ENCODE peak calls at places on chromosomes 5 and 9, in four cellular contexts. One of them, this sample, is unnamed. For H3K4me1, the result is how much of the 10 kb centered on the place peaks cover.

GRCh38 chr9:126070071-126070470 is 256.6 kb upstream of the MVB12B start:
- DNase-seq in kidney: no peak
- DNase-seq in CD8-positive, alpha-beta memory T cell: no peak
- DNase-seq in transverse colon: no peak
- DNase-seq in this sample: no peak

GRCh38 chr5:144698454-144698853 is 527.8 kb downstream of the KCTD16 start:
- DNase-seq in transverse colon: no peak
- DNase-seq in kidney: no peak
- DNase-seq in CD8-positive, alpha-beta memory T cell: no peak
- DNase-seq in this sample: no peak

GRCh38 chr9:122719218-122719617 is 4.6 kb upstream of the OR1L4 start:
- DNase-seq in kidney: no peak
- DNase-seq in CD8-positive, alpha-beta memory T cell: no peak
- DNase-seq in transverse colon: no peak
- DNase-seq in this sample: no peak

GRCh38 chr9:126293522-126293889 is 33.1 kb upstream of the MVB12B start:
- DNase-seq in transverse colon: no peak
- DNase-seq in CD8-positive, alpha-beta memory T cell: no peak
- DNase-seq in kidney: no peak
- DNase-seq in this sample: no peak

GRCh38 chr5:151004499-151004898 is 15.9 kb upstream of the GPX3 start:
- DNase-seq in kidney: no peak
- DNase-seq in CD8-positive, alpha-beta memory T cell: no peak
- DNase-seq in transverse colon: no peak
- DNase-seq in this sample: no peak

GRCh38 chr9:101486693-101487442 is 46.8 kb upstream of the RNF20 start:
- DNase-seq in kidney: peak
- DNase-seq in CD8-positive, alpha-beta memory T cell: no peak
- DNase-seq in transverse colon: peak
- DNase-seq in this sample: peak

GRCh38 chr9:13263511-13263910 is 16.0 kb downstream of the MPDZ start:
- DNase-seq in transverse colon: no peak
- DNase-seq in CD8-positive, alpha-beta memory T cell: no peak
- DNase-seq in kidney: no peak
- DNase-seq in this sample: no peak

GRCh38 chr9:107273634-107274033 is 9.4 kb upstream of the RAD23B start:
- DNase-seq in CD8-positive, alpha-beta memory T cell: no peak
- DNase-seq in kidney: no peak
- DNase-seq in transverse colon: no peak
- DNase-seq in this sample: no peak

GRCh38 chr5:131361677-131362315 is 97.9 kb downstream of the CDC42SE2 start:
- DNase-seq in CD8-positive, alpha-beta memory T cell: no peak
- DNase-seq in kidney: no peak
- DNase-seq in transverse colon: no peak
- DNase-seq in this sample: no peak

GRCh38 chr5:75335952-75336624 is 932 bp upstream of the HMGCR start:
- DNase-seq in transverse colon: peak
- DNase-seq in kidney: no peak
- DNase-seq in CD8-positive, alpha-beta memory T cell: peak
- DNase-seq in this sample: no peak

GRCh38 chr5:150140830-150141229 is 14.8 kb downstream of the PDGFRB start:
- DNase-seq in kidney: no peak
- DNase-seq in CD8-positive, alpha-beta memory T cell: no peak
- DNase-seq in transverse colon: no peak
- DNase-seq in this sample: no peak

GRCh38 chr9:88230612-88231011 is 92.3 kb upstream of the SPATA31C2 start:
- DNase-seq in CD8-positive, alpha-beta memory T cell: no peak
- DNase-seq in kidney: no peak
- DNase-seq in transverse colon: no peak
- DNase-seq in this sample: no peak

GRCh38 chr5:146345240-146345577 is 6.6 kb downstream of the POU4F3 start:
- DNase-seq in transverse colon: no peak
- DNase-seq in CD8-positive, alpha-beta memory T cell: no peak
- DNase-seq in kidney: no peak
- DNase-seq in this sample: no peak

GRCh38 chr9:129624168-129624759 is 1.7 kb upstream of the NTMT1 start:
- DNase-seq in kidney: no peak
- DNase-seq in transverse colon: peak
- DNase-seq in CD8-positive, alpha-beta memory T cell: peak
- DNase-seq in this sample: peak

GRCh38 chr5:115816226-115817042 is at the start of gene CDO1:
- DNase-seq in CD8-positive, alpha-beta memory T cell: no peak
- DNase-seq in kidney: peak
- DNase-seq in transverse colon: peak
- DNase-seq in this sample: peak

GRCh38 chr5:88672644-88673493 is 210.1 kb downstream of the MEF2C start:
- DNase-seq in transverse colon: no peak
- DNase-seq in CD8-positive, alpha-beta memory T cell: no peak
- DNase-seq in kidney: no peak
- DNase-seq in this sample: no peak

GRCh38 chr9:138006576-138007233 is 129.1 kb downstream of the CACNA1B start:
- DNase-seq in transverse colon: no peak
- DNase-seq in kidney: peak
- DNase-seq in CD8-positive, alpha-beta memory T cell: no peak
- DNase-seq in this sample: peak

GRCh38 chr9:130715270-130716077 is 21.9 kb downstream of the EXOSC2 start:
- DNase-seq in kidney: no peak
- DNase-seq in transverse colon: no peak
- DNase-seq in CD8-positive, alpha-beta memory T cell: no peak
- DNase-seq in this sample: no peak

GRCh38 chr9:126844085-126844484 is 16.4 kb upstream of the ZBTB34 start:
- DNase-seq in transverse colon: no peak
- DNase-seq in CD8-positive, alpha-beta memory T cell: no peak
- DNase-seq in kidney: no peak
- DNase-seq in this sample: no peak

GRCh38 chr5:166865206-166865605 is 1426.2 kb upstream of the WWC1 start:
- DNase-seq in CD8-positive, alpha-beta memory T cell: no peak
- DNase-seq in transverse colon: no peak
- DNase-seq in kidney: no peak
- DNase-seq in this sample: no peak

GRCh38 chr9:133534346-133535284 is at the start of gene ADAMTSL2:
- DNase-seq in kidney: peak
- DNase-seq in transverse colon: peak
- DNase-seq in CD8-positive, alpha-beta memory T cell: no peak
- DNase-seq in this sample: peak

GRCh38 chr9:133443982-133444381 is 15.8 kb upstream of the CACFD1 start:
- DNase-seq in kidney: no peak
- DNase-seq in CD8-positive, alpha-beta memory T cell: no peak
- DNase-seq in transverse colon: no peak
- DNase-seq in this sample: no peak

GRCh38 chr5:111857633-111858032 is 100.6 kb upstream of the NREP start:
- DNase-seq in kidney: no peak
- DNase-seq in CD8-positive, alpha-beta memory T cell: no peak
- DNase-seq in transverse colon: no peak
- DNase-seq in this sample: no peak

GRCh38 chr9:7273575-7273974 is 515.8 kb downstream of the KDM4C start:
- DNase-seq in CD8-positive, alpha-beta memory T cell: no peak
- DNase-seq in kidney: no peak
- DNase-seq in transverse colon: no peak
- DNase-seq in this sample: no peak

GRCh38 chr5:35884125-35884788 is 27.6 kb downstream of the IL7R start:
- DNase-seq in transverse colon: no peak
- DNase-seq in kidney: no peak
- DNase-seq in CD8-positive, alpha-beta memory T cell: no peak
- DNase-seq in this sample: no peak

GRCh38 chr5:32713396-32714381 is 2.6 kb downstream of the NPR3 start:
- DNase-seq in CD8-positive, alpha-beta memory T cell: no peak
- DNase-seq in transverse colon: peak
- DNase-seq in kidney: peak
- DNase-seq in this sample: peak

GRCh38 chr9:124800306-124801259 is 23.6 kb downstream of the OLFML2A start:
- DNase-seq in kidney: no peak
- DNase-seq in CD8-positive, alpha-beta memory T cell: no peak
- DNase-seq in transverse colon: peak
- DNase-seq in this sample: peak

GRCh38 chr9:23361096-23361495 is 464.9 kb downstream of the ELAVL2 start:
- DNase-seq in transverse colon: no peak
- DNase-seq in kidney: no peak
- DNase-seq in CD8-positive, alpha-beta memory T cell: no peak
- DNase-seq in this sample: no peak

GRCh38 chr5:40871177-40871576 is 30.0 kb downstream of the CARD6 start:
- DNase-seq in kidney: no peak
- DNase-seq in CD8-positive, alpha-beta memory T cell: no peak
- DNase-seq in transverse colon: no peak
- DNase-seq in this sample: no peak

GRCh38 chr9:16241231-16241630 is 629.2 kb downstream of the BNC2 start:
- DNase-seq in CD8-positive, alpha-beta memory T cell: no peak
- DNase-seq in transverse colon: no peak
- DNase-seq in kidney: no peak
- DNase-seq in this sample: no peak

GRCh38 chr9:79184821-79185220 is 386.9 kb upstream of the TLE4 start:
- DNase-seq in transverse colon: no peak
- DNase-seq in kidney: no peak
- DNase-seq in CD8-positive, alpha-beta memory T cell: no peak
- DNase-seq in this sample: no peak

GRCh38 chr9:70495514-70495913 is 81.1 kb upstream of the KLF9 start:
- DNase-seq in transverse colon: no peak
- DNase-seq in CD8-positive, alpha-beta memory T cell: no peak
- DNase-seq in kidney: no peak
- DNase-seq in this sample: no peak

GRCh38 chr5:45110399-45110798 is 301.7 kb downstream of the MRPS30 start:
- DNase-seq in transverse colon: no peak
- DNase-seq in CD8-positive, alpha-beta memory T cell: no peak
- DNase-seq in kidney: no peak
- DNase-seq in this sample: no peak

GRCh38 chr9:2284770-2285169 is 269.6 kb downstream of the SMARCA2 start:
- DNase-seq in kidney: no peak
- DNase-seq in transverse colon: no peak
- DNase-seq in CD8-positive, alpha-beta memory T cell: no peak
- DNase-seq in this sample: no peak
- H3K4me1 ChIP-seq in kidney: under half
- H3K4me1 ChIP-seq in transverse colon: under half
- H3K4me1 ChIP-seq in CD8-positive, alpha-beta memory T cell: under half
- H3K4me1 ChIP-seq in this sample: under half

GRCh38 chr5:80181618-80182211 is 74.1 kb downstream of the SERINC5 start:
- DNase-seq in CD8-positive, alpha-beta memory T cell: peak
- DNase-seq in transverse colon: peak
- DNase-seq in kidney: peak
- DNase-seq in this sample: peak
- H3K4me1 ChIP-seq in CD8-positive, alpha-beta memory T cell: half or more
- H3K4me1 ChIP-seq in transverse colon: under half
- H3K4me1 ChIP-seq in kidney: under half
- H3K4me1 ChIP-seq in this sample: under half

GRCh38 chr5:1514027-1514818 is 9.5 kb downstream of the LPCAT1 start:
- DNase-seq in kidney: peak
- DNase-seq in CD8-positive, alpha-beta memory T cell: no peak
- DNase-seq in transverse colon: peak
- DNase-seq in this sample: peak

GRCh38 chr5:1515311-1515920 is 8.3 kb downstream of the LPCAT1 start:
- DNase-seq in transverse colon: peak
- DNase-seq in CD8-positive, alpha-beta memory T cell: peak
- DNase-seq in kidney: peak
- DNase-seq in this sample: peak

GRCh38 chr5:1517838-1518237 is 5.9 kb downstream of the LPCAT1 start:
- DNase-seq in kidney: peak
- DNase-seq in transverse colon: peak
- DNase-seq in CD8-positive, alpha-beta memory T cell: no peak
- DNase-seq in this sample: peak

GRCh38 chr5:1515921-1516571 is 7.7 kb downstream of the LPCAT1 start:
- DNase-seq in kidney: peak
- DNase-seq in transverse colon: peak
- DNase-seq in CD8-positive, alpha-beta memory T cell: no peak
- DNase-seq in this sample: peak

DNA sequence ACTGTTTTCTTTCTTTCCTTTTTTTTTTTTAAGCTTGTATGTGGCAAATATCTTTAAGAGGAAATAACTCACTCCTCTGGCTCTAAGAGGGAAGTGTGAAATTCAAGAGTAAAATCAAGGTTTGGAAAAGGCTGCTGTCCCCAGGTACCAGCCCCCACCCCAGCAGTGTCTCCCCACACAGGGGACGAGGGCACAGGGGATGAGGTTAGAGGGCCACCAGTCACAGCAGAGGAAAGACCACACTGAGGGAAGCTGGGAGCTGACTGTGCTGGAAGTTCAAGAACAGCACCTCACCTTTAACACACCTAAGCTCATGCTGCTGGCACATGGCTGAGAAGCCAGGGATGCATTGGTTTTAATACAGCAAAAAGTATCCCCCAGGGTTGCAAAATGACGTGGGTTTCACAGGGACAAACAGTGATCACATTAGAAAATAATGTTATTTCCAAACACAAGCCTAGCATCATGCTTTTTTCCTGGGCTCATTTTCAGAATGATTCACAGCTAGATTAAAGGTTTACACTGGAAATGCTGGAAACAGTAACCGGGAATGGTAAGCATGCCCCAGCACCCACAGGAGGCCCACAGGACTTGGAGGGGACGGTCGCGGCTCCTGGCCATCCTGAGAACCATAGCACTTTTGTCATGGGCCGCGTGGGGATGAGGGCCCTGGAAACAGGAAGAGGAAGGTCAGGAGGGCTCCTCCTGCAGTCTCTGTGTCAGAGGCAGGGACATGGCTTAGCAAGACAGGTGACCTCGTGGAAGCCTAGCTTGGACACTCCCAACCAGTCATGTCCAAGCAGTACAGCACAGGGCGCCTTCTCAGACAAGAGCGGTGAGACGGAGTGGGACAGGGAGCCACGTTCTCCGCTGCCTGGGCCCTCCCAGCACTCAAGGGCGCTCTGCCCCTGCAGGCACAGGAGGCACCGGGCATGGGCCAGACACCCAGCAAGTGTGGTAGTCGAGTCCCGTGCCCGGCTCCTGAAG is 6.9 kb downstream of the LPCAT1 start:
- DNase-seq in kidney: peak
- DNase-seq in CD8-positive, alpha-beta memory T cell: no peak
- DNase-seq in transverse colon: peak
- DNase-seq in this sample: peak
- H3K4me1 ChIP-seq in kidney: under half
- H3K4me1 ChIP-seq in CD8-positive, alpha-beta memory T cell: half or more
- H3K4me1 ChIP-seq in transverse colon: under half
- H3K4me1 ChIP-seq in this sample: under half

GRCh38 chr9:121292051-121292450 is 24.1 kb downstream of the GSN start:
- DNase-seq in CD8-positive, alpha-beta memory T cell: no peak
- DNase-seq in transverse colon: no peak
- DNase-seq in kidney: no peak
- DNase-seq in this sample: no peak

GRCh38 chr9:121295662-121296191 is 27.8 kb downstream of the GSN start:
- DNase-seq in kidney: no peak
- DNase-seq in CD8-positive, alpha-beta memory T cell: no peak
- DNase-seq in transverse colon: no peak
- DNase-seq in this sample: no peak

GRCh38 chr9:121294181-121294743 is 26.3 kb downstream of the GSN start:
- DNase-seq in transverse colon: no peak
- DNase-seq in kidney: peak
- DNase-seq in CD8-positive, alpha-beta memory T cell: no peak
- DNase-seq in this sample: no peak

GRCh38 chr9:121294866-121295661 is 27.1 kb downstream of the GSN start:
- DNase-seq in kidney: peak
- DNase-seq in transverse colon: no peak
- DNase-seq in CD8-positive, alpha-beta memory T cell: no peak
- DNase-seq in this sample: no peak

GRCh38 chr9:121292801-121293241 is 24.9 kb downstream of the GSN start:
- DNase-seq in CD8-positive, alpha-beta memory T cell: no peak
- DNase-seq in transverse colon: no peak
- DNase-seq in kidney: no peak
- DNase-seq in this sample: no peak
- H3K4me1 ChIP-seq in CD8-positive, alpha-beta memory T cell: under half
- H3K4me1 ChIP-seq in transverse colon: half or more
- H3K4me1 ChIP-seq in kidney: under half
- H3K4me1 ChIP-seq in this sample: half or more